ENCODE peak calls at places on chromosomes 2 and 18, in four cellular contexts. One of them, this sample, is unnamed.

GRCh38 chr2:189024861-189025618 is 50.9 kb downstream of the COL3A1 start:
- DNase-seq in neuronal stem cell: no peak
- DNase-seq in CD8-positive, alpha-beta T cell: no peak
- DNase-seq in H9: peak
- DNase-seq in this sample: peak

GRCh38 chr18:48711651-48712486 is 173.0 kb downstream of the CTIF start:
- DNase-seq in neuronal stem cell: peak
- DNase-seq in CD8-positive, alpha-beta T cell: no peak
- DNase-seq in H9: peak
- DNase-seq in this sample: peak

GRCh38 chr2:237306083-237306786 is 107.7 kb downstream of the COL6A3 start:
- DNase-seq in neuronal stem cell: no peak
- DNase-seq in CD8-positive, alpha-beta T cell: no peak
- DNase-seq in H9: no peak
- DNase-seq in this sample: no peak

GRCh38 chr2:178819147-178819875 is 12.1 kb upstream of the TTN start:
- DNase-seq in neuronal stem cell: no peak
- DNase-seq in CD8-positive, alpha-beta T cell: no peak
- DNase-seq in H9: no peak
- DNase-seq in this sample: no peak

GRCh38 chr2:43059183-43059897 is 167.1 kb downstream of the ZFP36L2 start:
- DNase-seq in neuronal stem cell: no peak
- DNase-seq in CD8-positive, alpha-beta T cell: peak
- DNase-seq in H9: no peak
- DNase-seq in this sample: no peak

GRCh38 chr2:1478311-1479305 is 65.3 kb downstream of the TPO start:
- DNase-seq in neuronal stem cell: no peak
- DNase-seq in CD8-positive, alpha-beta T cell: no peak
- DNase-seq in H9: no peak
- DNase-seq in this sample: no peak

GRCh38 chr2:68660658-68661057 is 17.3 kb downstream of the PROKR1 start:
- DNase-seq in neuronal stem cell: no peak
- DNase-seq in CD8-positive, alpha-beta T cell: no peak
- DNase-seq in H9: no peak
- DNase-seq in this sample: no peak

GRCh38 chr2:119679846-119680245 is 845 bp downstream of the TMEM177 start:
- DNase-seq in neuronal stem cell: no peak
- DNase-seq in CD8-positive, alpha-beta T cell: no peak
- DNase-seq in H9: no peak
- DNase-seq in this sample: no peak

GRCh38 chr18:26547302-26548143 is 830 bp downstream of the KCTD1 start:
- DNase-seq in neuronal stem cell: peak
- DNase-seq in CD8-positive, alpha-beta T cell: peak
- DNase-seq in H9: peak
- DNase-seq in this sample: no peak

GRCh38 chr2:105184420-105184819 is 57.1 kb upstream of the GPR45 start:
- DNase-seq in neuronal stem cell: no peak
- DNase-seq in CD8-positive, alpha-beta T cell: no peak
- DNase-seq in H9: peak
- DNase-seq in this sample: no peak

GRCh38 chr2:74474899-74475298 is 2.4 kb upstream of the MRPL53 start:
- DNase-seq in neuronal stem cell: no peak
- DNase-seq in CD8-positive, alpha-beta T cell: no peak
- DNase-seq in H9: peak
- DNase-seq in this sample: peak

GRCh38 chr2:27123302-27124150 is at the start of gene ABHD1:
- DNase-seq in neuronal stem cell: no peak
- DNase-seq in CD8-positive, alpha-beta T cell: peak
- DNase-seq in H9: peak
- DNase-seq in this sample: peak

GRCh38 chr2:190355968-190356657 is 12.7 kb downstream of the INPP1 start:
- DNase-seq in neuronal stem cell: no peak
- DNase-seq in CD8-positive, alpha-beta T cell: no peak
- DNase-seq in H9: no peak
- DNase-seq in this sample: no peak

GRCh38 chr18:66749030-66749429 is 145.1 kb upstream of the CDH19 start:
- DNase-seq in neuronal stem cell: no peak
- DNase-seq in CD8-positive, alpha-beta T cell: no peak
- DNase-seq in H9: no peak
- DNase-seq in this sample: peak

GRCh38 chr2:73708527-73708926 is 28.6 kb downstream of the TPRKB start:
- DNase-seq in neuronal stem cell: no peak
- DNase-seq in CD8-positive, alpha-beta T cell: no peak
- DNase-seq in H9: no peak
- DNase-seq in this sample: no peak

GRCh38 chr18:13443546-13443945 is 225.0 kb downstream of the LDLRAD4 start:
- DNase-seq in neuronal stem cell: no peak
- DNase-seq in CD8-positive, alpha-beta T cell: no peak
- DNase-seq in H9: no peak
- DNase-seq in this sample: no peak

GRCh38 chr2:46144133-46144800 is 152.9 kb upstream of the EPAS1 start:
- DNase-seq in neuronal stem cell: no peak
- DNase-seq in CD8-positive, alpha-beta T cell: no peak
- DNase-seq in H9: no peak
- DNase-seq in this sample: no peak

GRCh38 chr18:79801217-79801616 is 3.5 kb downstream of the KCNG2 start:
- DNase-seq in neuronal stem cell: no peak
- DNase-seq in CD8-positive, alpha-beta T cell: no peak
- DNase-seq in H9: no peak
- DNase-seq in this sample: no peak

This sample was measured in SK-MEL-5.